ENCODE peak calls at places on chromosomes 3 and 15, in five cellular contexts. One of them, this sample, is unnamed.

GRCh38 chr15:20353966-20354883 is 187.4 kb downstream of the GOLGA6L6 start:
- DNase-seq in lower lobe of right lung: peak; percentile 55
- DNase-seq in tibial nerve: no peak
- DNase-seq in cardiac muscle cell: no peak
- DNase-seq in NB4: no peak
- DNase-seq in this sample: no peak

GRCh38 chr3:119469378-119470189 is 821 bp downstream of the POGLUT1 start:
- DNase-seq in tibial nerve: no peak
- DNase-seq in cardiac muscle cell: peak; percentile 60
- DNase-seq in lower lobe of right lung: no peak
- DNase-seq in NB4: peak; percentile 51
- DNase-seq in this sample: peak; percentile 62

GRCh38 chr15:57591822-57592367 is at the start of gene MYZAP:
- DNase-seq in cardiac muscle cell: peak; percentile 22
- DNase-seq in lower lobe of right lung: peak; percentile 75
- DNase-seq in NB4: no peak
- DNase-seq in tibial nerve: no peak
- DNase-seq in this sample: peak; percentile 10

GRCh38 chr15:71346464-71346863 is 231.2 kb downstream of the THSD4 start:
- DNase-seq in tibial nerve: no peak
- DNase-seq in cardiac muscle cell: no peak
- DNase-seq in NB4: no peak
- DNase-seq in lower lobe of right lung: no peak
- DNase-seq in this sample: no peak

GRCh38 chr15:47885921-47886320 is 168.6 kb downstream of the SEMA6D start:
- DNase-seq in tibial nerve: no peak
- DNase-seq in cardiac muscle cell: peak; percentile 40
- DNase-seq in NB4: no peak
- DNase-seq in lower lobe of right lung: no peak
- DNase-seq in this sample: peak; percentile 40

GRCh38 chr3:128278761-128279593 is 125.7 kb downstream of the EEFSEC start:
- DNase-seq in cardiac muscle cell: peak; percentile 97
- DNase-seq in lower lobe of right lung: peak; percentile 58
- DNase-seq in tibial nerve: peak; percentile 50
- DNase-seq in NB4: no peak
- DNase-seq in this sample: peak; percentile 92

GRCh38 chr15:66662522-66662921 is 39.5 kb upstream of the SMAD6 start:
- DNase-seq in tibial nerve: no peak
- DNase-seq in cardiac muscle cell: no peak
- DNase-seq in lower lobe of right lung: no peak
- DNase-seq in NB4: no peak
- DNase-seq in this sample: no peak

GRCh38 chr15:53256457-53256856 is 466.3 kb upstream of the ONECUT1 start:
- DNase-seq in tibial nerve: no peak
- DNase-seq in NB4: no peak
- DNase-seq in lower lobe of right lung: no peak
- DNase-seq in cardiac muscle cell: no peak
- DNase-seq in this sample: no peak

GRCh38 chr15:70632981-70633380 is 130.4 kb downstream of the UACA start:
- DNase-seq in NB4: peak; percentile 51
- DNase-seq in tibial nerve: no peak
- DNase-seq in cardiac muscle cell: no peak
- DNase-seq in lower lobe of right lung: no peak
- DNase-seq in this sample: no peak

GRCh38 chr3:55807210-55807609 is 320.1 kb upstream of the WNT5A start:
- DNase-seq in cardiac muscle cell: no peak
- DNase-seq in NB4: peak; percentile 29
- DNase-seq in tibial nerve: no peak
- DNase-seq in lower lobe of right lung: no peak
- DNase-seq in this sample: no peak

GRCh38 chr15:62269504-62269903 is 104.4 kb upstream of the C2CD4B start:
- DNase-seq in lower lobe of right lung: no peak
- DNase-seq in cardiac muscle cell: peak; percentile 8
- DNase-seq in tibial nerve: no peak
- DNase-seq in NB4: peak; percentile 2
- DNase-seq in this sample: peak; percentile 4

GRCh38 chr3:58660998-58661397 is 5.6 kb downstream of the FAM3D start:
- DNase-seq in cardiac muscle cell: no peak
- DNase-seq in tibial nerve: no peak
- DNase-seq in NB4: no peak
- DNase-seq in lower lobe of right lung: no peak
- DNase-seq in this sample: no peak

GRCh38 chr3:31188112-31188511 is 293.7 kb upstream of the GADL1 start:
- DNase-seq in cardiac muscle cell: no peak
- DNase-seq in tibial nerve: no peak
- DNase-seq in NB4: no peak
- DNase-seq in lower lobe of right lung: no peak
- DNase-seq in this sample: no peak

DNA sequence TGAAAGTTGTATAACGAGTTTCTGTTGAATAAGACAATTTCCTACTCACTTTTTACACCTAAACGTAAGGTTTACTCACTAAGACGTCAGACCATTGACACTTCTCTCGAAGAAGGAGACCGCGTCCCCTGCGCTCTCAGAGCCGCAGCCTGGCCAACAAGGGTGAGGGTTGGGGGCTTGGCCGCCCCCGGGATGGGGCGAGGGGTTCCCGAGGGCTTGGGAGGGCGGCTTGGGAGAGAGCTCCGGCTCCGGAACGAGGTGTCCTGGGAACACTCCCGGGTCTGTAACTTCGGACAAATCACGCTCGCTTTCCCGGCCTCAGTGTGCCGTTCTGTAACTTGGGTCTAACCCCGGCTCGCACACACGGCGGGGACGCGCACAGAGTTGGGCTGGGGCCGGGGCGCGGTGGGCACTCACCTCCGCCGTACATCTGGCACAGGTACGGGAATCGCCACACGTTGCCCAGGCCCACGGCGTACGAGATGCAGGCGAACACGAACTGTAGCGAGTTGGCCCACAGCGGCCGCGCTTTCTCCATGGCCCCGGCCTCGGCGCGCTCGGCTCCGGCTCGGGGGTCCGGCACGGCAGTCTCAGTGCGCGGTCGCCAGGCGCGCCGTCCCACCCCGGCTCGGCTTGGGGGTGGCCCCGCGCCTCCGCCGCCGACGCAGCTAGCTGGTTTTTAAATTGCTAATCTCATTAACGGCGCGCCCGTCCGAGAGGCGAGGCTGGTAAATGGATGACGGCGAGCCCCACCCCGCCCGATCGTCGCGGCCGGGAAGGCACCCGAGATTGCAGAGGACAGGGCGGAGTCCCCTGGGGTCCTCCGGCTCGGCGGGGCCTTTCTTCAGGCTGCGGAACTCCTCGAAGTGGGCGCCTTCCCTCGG is at the start of gene SLC6A20:
- DNase-seq in tibial nerve: no peak
- DNase-seq in cardiac muscle cell: no peak
- DNase-seq in NB4: no peak
- DNase-seq in lower lobe of right lung: no peak
- DNase-seq in this sample: no peak
- H3K4me3 ChIP-seq in tibial nerve: peak within 1 kb of the TSS; percentile 65
- H3K4me3 ChIP-seq in cardiac muscle cell: peak within 1 kb of the TSS; percentile 51
- H3K4me3 ChIP-seq in NB4: no peak within 1 kb of the TSS
- H3K4me3 ChIP-seq in lower lobe of right lung: peak within 1 kb of the TSS; percentile 57
- H3K4me3 ChIP-seq in this sample: peak within 1 kb of the TSS; percentile 21

DNA sequence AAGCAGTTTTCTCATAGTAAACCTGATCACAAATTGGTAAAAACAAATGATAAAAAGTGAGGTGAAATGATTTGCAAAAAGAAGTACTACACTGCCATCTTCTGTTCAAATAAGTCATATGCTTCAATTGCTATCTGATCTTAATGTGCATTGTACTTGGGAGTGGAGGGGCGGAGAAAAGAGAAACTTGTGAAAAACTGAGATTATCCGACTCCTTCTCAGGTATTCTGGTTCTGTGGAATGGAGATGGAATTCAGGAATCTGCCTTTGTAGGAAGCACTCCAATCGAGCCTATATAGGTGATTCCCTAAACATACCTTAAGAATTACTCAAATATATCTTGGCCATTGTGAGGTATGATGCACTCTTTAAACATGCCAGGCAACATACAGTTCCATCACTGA is 180.6 kb downstream of the CHL1 start:
- DNase-seq in lower lobe of right lung: no peak
- DNase-seq in NB4: peak; percentile 36
- DNase-seq in tibial nerve: no peak
- DNase-seq in cardiac muscle cell: peak; percentile 7
- DNase-seq in this sample: peak; percentile 14
- TF ChIP-seq CTCF in lower lobe of right lung: peak; percentile 27
- TF ChIP-seq CTCF in NB4: no peak
- TF ChIP-seq CTCF in tibial nerve: peak; percentile 6
- TF ChIP-seq CTCF in cardiac muscle cell: peak; percentile 9
- TF ChIP-seq CTCF in this sample: peak; percentile 9

GRCh38 chr3:50257990-50258389 is 11.0 kb upstream of the SEMA3B start:
- DNase-seq in lower lobe of right lung: no peak
- DNase-seq in tibial nerve: no peak
- DNase-seq in cardiac muscle cell: no peak
- DNase-seq in NB4: no peak
- DNase-seq in this sample: no peak

GRCh38 chr3:50260027-50260941 is 8.7 kb upstream of the SEMA3B start:
- DNase-seq in cardiac muscle cell: peak; percentile 94
- DNase-seq in tibial nerve: peak; percentile 93
- DNase-seq in NB4: peak; percentile 86
- DNase-seq in lower lobe of right lung: peak; percentile 96
- DNase-seq in this sample: peak; percentile 89

GRCh38 chr3:50260942-50261441 is 8.0 kb upstream of the SEMA3B start:
- DNase-seq in cardiac muscle cell: no peak
- DNase-seq in NB4: no peak
- DNase-seq in lower lobe of right lung: no peak
- DNase-seq in tibial nerve: no peak
- DNase-seq in this sample: no peak

GRCh38 chr3:50258979-50259378 is 10.0 kb upstream of the SEMA3B start:
- DNase-seq in tibial nerve: no peak
- DNase-seq in cardiac muscle cell: no peak
- DNase-seq in NB4: no peak
- DNase-seq in lower lobe of right lung: no peak
- DNase-seq in this sample: no peak

GRCh38 chr3:50259432-50260026 is 9.4 kb upstream of the SEMA3B start:
- DNase-seq in tibial nerve: no peak
- DNase-seq in cardiac muscle cell: no peak
- DNase-seq in lower lobe of right lung: no peak
- DNase-seq in NB4: no peak
- DNase-seq in this sample: no peak
- H3K4me3 ChIP-seq in tibial nerve: peak overlapping the region; percentile 60
- H3K4me3 ChIP-seq in cardiac muscle cell: no peak overlapping the region
- H3K4me3 ChIP-seq in lower lobe of right lung: peak overlapping the region; percentile 56
- H3K4me3 ChIP-seq in NB4: no peak overlapping the region
- H3K4me3 ChIP-seq in this sample: no peak overlapping the region

DNA sequence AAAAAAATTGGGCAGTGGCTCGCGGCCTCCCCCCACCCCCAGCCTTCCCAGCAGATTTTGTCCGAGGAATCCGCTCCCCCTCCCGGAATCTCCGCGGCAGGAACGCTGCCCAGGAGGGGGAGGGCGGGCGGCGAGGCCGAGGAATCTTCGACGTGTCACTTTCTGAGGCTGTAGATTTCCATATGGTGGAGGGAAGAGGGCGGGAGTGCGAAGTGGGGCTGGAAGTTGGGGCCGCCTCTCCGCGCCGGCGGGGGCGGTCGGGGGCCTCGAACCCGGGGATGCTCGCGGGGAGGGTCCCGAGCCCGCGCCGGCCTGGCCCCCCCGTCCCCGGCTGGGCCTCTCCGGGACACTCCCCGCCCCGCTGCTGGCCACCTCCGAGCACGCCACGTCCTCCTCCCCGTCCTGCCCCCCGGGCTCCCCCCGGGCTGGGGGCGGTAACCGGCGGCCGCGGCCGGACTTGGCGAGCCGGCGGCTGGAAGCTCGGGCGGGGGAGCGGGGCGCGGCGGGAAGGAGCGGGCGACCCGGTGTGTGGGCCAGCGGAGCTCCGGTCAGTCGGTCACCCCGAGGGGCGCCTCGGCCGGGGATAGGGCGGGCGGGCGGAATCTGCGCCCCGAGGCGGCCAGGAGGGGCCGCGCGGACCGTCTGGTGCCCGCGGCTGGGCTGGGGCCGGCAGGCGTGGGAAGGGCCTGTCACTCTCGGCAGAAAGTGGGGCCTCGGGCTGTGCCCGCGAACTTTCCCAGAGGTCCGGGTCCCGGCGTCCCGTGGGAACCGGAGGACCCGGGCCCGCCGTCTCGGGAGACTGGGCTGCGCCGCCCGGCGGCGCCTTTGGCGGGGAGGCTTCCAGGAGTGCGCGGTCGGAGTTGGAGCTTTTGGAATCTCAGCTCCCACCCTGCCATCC is 949 bp downstream of the FNDC3B start:
- DNase-seq in tibial nerve: peak; percentile 56
- DNase-seq in cardiac muscle cell: peak; percentile 95
- DNase-seq in NB4: peak; percentile 70
- DNase-seq in lower lobe of right lung: peak; percentile 89
- DNase-seq in this sample: peak; percentile 94
- TF ChIP-seq CTCF in tibial nerve: peak; percentile 23
- TF ChIP-seq CTCF in cardiac muscle cell: peak; percentile 38
- TF ChIP-seq CTCF in NB4: peak; percentile 17
- TF ChIP-seq CTCF in lower lobe of right lung: peak; percentile 22
- TF ChIP-seq CTCF in this sample: peak; percentile 36

GRCh38 chr3:12959838-12960378 is 113.3 kb downstream of the IQSEC1 start:
- DNase-seq in NB4: peak; percentile 73
- DNase-seq in lower lobe of right lung: peak; percentile 65
- DNase-seq in cardiac muscle cell: no peak
- DNase-seq in tibial nerve: no peak
- DNase-seq in this sample: no peak

GRCh38 chr3:12960497-12960896 is 112.7 kb downstream of the IQSEC1 start:
- DNase-seq in tibial nerve: no peak
- DNase-seq in cardiac muscle cell: no peak
- DNase-seq in lower lobe of right lung: no peak
- DNase-seq in NB4: no peak
- DNase-seq in this sample: no peak

GRCh38 chr3:12961007-12961725 is 112.1 kb downstream of the IQSEC1 start:
- DNase-seq in cardiac muscle cell: no peak
- DNase-seq in tibial nerve: no peak
- DNase-seq in NB4: no peak
- DNase-seq in lower lobe of right lung: no peak
- DNase-seq in this sample: no peak

GRCh38 chr3:12957824-12958792 is 115.1 kb downstream of the IQSEC1 start:
- DNase-seq in NB4: no peak
- DNase-seq in cardiac muscle cell: no peak
- DNase-seq in tibial nerve: no peak
- DNase-seq in lower lobe of right lung: no peak
- DNase-seq in this sample: no peak

DNA sequence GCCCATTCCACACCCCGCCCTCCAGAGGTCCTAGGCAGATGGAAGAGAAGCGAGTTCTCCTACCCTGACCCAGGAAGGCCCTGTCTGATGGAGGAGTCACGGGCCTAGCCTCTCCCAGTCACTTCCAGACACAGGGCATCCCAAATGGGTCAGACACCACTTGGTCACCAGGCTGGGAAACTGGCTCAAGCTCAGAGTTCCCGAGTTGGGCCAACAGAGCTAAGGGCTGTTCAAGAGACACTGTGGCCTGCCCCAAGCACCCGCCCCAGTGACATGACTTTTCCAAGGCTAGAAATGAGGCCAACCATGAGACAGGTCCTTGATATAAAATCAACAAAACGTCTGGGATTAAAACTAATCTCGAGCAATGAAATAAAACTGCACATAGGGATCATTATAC is 113.8 kb downstream of the IQSEC1 start:
- DNase-seq in cardiac muscle cell: no peak
- DNase-seq in NB4: no peak
- DNase-seq in lower lobe of right lung: no peak
- DNase-seq in tibial nerve: no peak
- DNase-seq in this sample: no peak
- H3K4me3 ChIP-seq in cardiac muscle cell: no peak overlapping the region
- H3K4me3 ChIP-seq in NB4: no peak overlapping the region
- H3K4me3 ChIP-seq in lower lobe of right lung: no peak overlapping the region
- H3K4me3 ChIP-seq in tibial nerve: no peak overlapping the region
- H3K4me3 ChIP-seq in this sample: no peak overlapping the region